ENCODE peak calls at places on chromosomes 3 and 15, in ten cellular contexts. One of them, this sample, is unnamed.
A peak's percentile ranks its signal among the peaks of the same experiment; 100 is the strongest.

GRCh38 chr15:78507831-78508160 is 419 bp downstream of the HYKK start:
- DNase-seq in HFFc6: no peak
- DNase-seq in HFF-Myc: no peak
- DNase-seq in NCI-H1105 treated with DMSO at 0.1 percent for 48 hours: no peak
- DNase-seq in glutamatergic neuron: no peak
- DNase-seq in transverse colon: no peak
- DNase-seq in erythroblast: no peak
- DNase-seq in KBM-7: no peak
- DNase-seq in effector memory CD4-positive, alpha-beta T cell: no peak
- DNase-seq in coronary artery: no peak
- DNase-seq in this sample: no peak

GRCh38 chr3:17151598-17152373 is 267.0 kb downstream of the PLCL2 start:
- DNase-seq in HFFc6: no peak
- DNase-seq in HFF-Myc: no peak
- DNase-seq in NCI-H1105 treated with DMSO at 0.1 percent for 48 hours: no peak
- DNase-seq in glutamatergic neuron: no peak
- DNase-seq in transverse colon: peak; percentile 44
- DNase-seq in erythroblast: peak; percentile 52
- DNase-seq in KBM-7: peak; percentile 95
- DNase-seq in effector memory CD4-positive, alpha-beta T cell: peak; percentile 68
- DNase-seq in coronary artery: no peak
- DNase-seq in this sample: peak; percentile 80

GRCh38 chr3:188071636-188072035 is 82.3 kb upstream of the LPP start:
- DNase-seq in HFFc6: no peak
- DNase-seq in HFF-Myc: no peak
- DNase-seq in NCI-H1105 treated with DMSO at 0.1 percent for 48 hours: no peak
- DNase-seq in glutamatergic neuron: no peak
- DNase-seq in transverse colon: no peak
- DNase-seq in erythroblast: no peak
- DNase-seq in KBM-7: no peak
- DNase-seq in effector memory CD4-positive, alpha-beta T cell: no peak
- DNase-seq in coronary artery: no peak
- DNase-seq in this sample: no peak

GRCh38 chr15:78641876-78642275 is 866 bp upstream of the CHRNB4 start:
- DNase-seq in HFFc6: no peak
- DNase-seq in HFF-Myc: no peak
- DNase-seq in NCI-H1105 treated with DMSO at 0.1 percent for 48 hours: no peak
- DNase-seq in glutamatergic neuron: no peak
- DNase-seq in transverse colon: no peak
- DNase-seq in erythroblast: no peak
- DNase-seq in KBM-7: no peak
- DNase-seq in effector memory CD4-positive, alpha-beta T cell: no peak
- DNase-seq in coronary artery: no peak
- DNase-seq in this sample: no peak

GRCh38 chr3:127475975-127476374 is 114.6 kb downstream of the TPRA1 start:
- DNase-seq in HFFc6: no peak
- DNase-seq in HFF-Myc: no peak
- DNase-seq in NCI-H1105 treated with DMSO at 0.1 percent for 48 hours: no peak
- DNase-seq in glutamatergic neuron: no peak
- DNase-seq in transverse colon: no peak
- DNase-seq in erythroblast: peak; percentile 51
- DNase-seq in KBM-7: no peak
- DNase-seq in effector memory CD4-positive, alpha-beta T cell: no peak
- DNase-seq in coronary artery: no peak
- DNase-seq in this sample: no peak

GRCh38 chr3:194773666-194774455 is 88.2 kb downstream of the FAM43A start:
- DNase-seq in HFFc6: no peak
- DNase-seq in HFF-Myc: peak; percentile 72
- DNase-seq in NCI-H1105 treated with DMSO at 0.1 percent for 48 hours: peak; percentile 6
- DNase-seq in glutamatergic neuron: no peak
- DNase-seq in transverse colon: no peak
- DNase-seq in erythroblast: no peak
- DNase-seq in KBM-7: no peak
- DNase-seq in effector memory CD4-positive, alpha-beta T cell: no peak
- DNase-seq in coronary artery: peak; percentile 56
- DNase-seq in this sample: no peak

GRCh38 chr3:166304509-166305063 is 467.4 kb upstream of the BCHE start:
- DNase-seq in HFFc6: no peak
- DNase-seq in HFF-Myc: no peak
- DNase-seq in NCI-H1105 treated with DMSO at 0.1 percent for 48 hours: no peak
- DNase-seq in glutamatergic neuron: no peak
- DNase-seq in transverse colon: no peak
- DNase-seq in erythroblast: no peak
- DNase-seq in KBM-7: no peak
- DNase-seq in effector memory CD4-positive, alpha-beta T cell: no peak
- DNase-seq in coronary artery: no peak
- DNase-seq in this sample: no peak

GRCh38 chr15:76964157-76964556 is 30.8 kb upstream of the PSTPIP1 start:
- DNase-seq in HFFc6: no peak
- DNase-seq in HFF-Myc: no peak
- DNase-seq in NCI-H1105 treated with DMSO at 0.1 percent for 48 hours: no peak
- DNase-seq in glutamatergic neuron: no peak
- DNase-seq in transverse colon: no peak
- DNase-seq in erythroblast: no peak
- DNase-seq in KBM-7: no peak
- DNase-seq in effector memory CD4-positive, alpha-beta T cell: no peak
- DNase-seq in coronary artery: no peak
- DNase-seq in this sample: no peak

GRCh38 chr3:73028803-73029202 is 32.2 kb downstream of the PPP4R2 start:
- DNase-seq in HFFc6: no peak
- DNase-seq in HFF-Myc: no peak
- DNase-seq in NCI-H1105 treated with DMSO at 0.1 percent for 48 hours: no peak
- DNase-seq in glutamatergic neuron: no peak
- DNase-seq in transverse colon: no peak
- DNase-seq in erythroblast: no peak
- DNase-seq in KBM-7: no peak
- DNase-seq in effector memory CD4-positive, alpha-beta T cell: no peak
- DNase-seq in coronary artery: no peak
- DNase-seq in this sample: no peak

GRCh38 chr3:197465996-197466549 is 89.7 kb downstream of the BDH1 start:
- DNase-seq in HFFc6: peak; percentile 71
- DNase-seq in HFF-Myc: peak; percentile 70
- DNase-seq in NCI-H1105 treated with DMSO at 0.1 percent for 48 hours: no peak
- DNase-seq in glutamatergic neuron: no peak
- DNase-seq in transverse colon: no peak
- DNase-seq in erythroblast: no peak
- DNase-seq in KBM-7: no peak
- DNase-seq in effector memory CD4-positive, alpha-beta T cell: no peak
- DNase-seq in coronary artery: no peak
- DNase-seq in this sample: no peak

GRCh38 chr3:149902498-149903139 is 68.1 kb downstream of the PFN2 start:
- DNase-seq in HFFc6: no peak
- DNase-seq in HFF-Myc: no peak
- DNase-seq in NCI-H1105 treated with DMSO at 0.1 percent for 48 hours: no peak
- DNase-seq in glutamatergic neuron: no peak
- DNase-seq in transverse colon: no peak
- DNase-seq in erythroblast: peak; percentile 9
- DNase-seq in KBM-7: peak; percentile 3
- DNase-seq in effector memory CD4-positive, alpha-beta T cell: no peak
- DNase-seq in coronary artery: no peak
- DNase-seq in this sample: no peak

GRCh38 chr15:78280289-78281072 is 16.1 kb downstream of the DNAJA4 start:
- DNase-seq in HFFc6: no peak
- DNase-seq in HFF-Myc: no peak
- DNase-seq in NCI-H1105 treated with DMSO at 0.1 percent for 48 hours: no peak
- DNase-seq in glutamatergic neuron: no peak
- DNase-seq in transverse colon: no peak
- DNase-seq in erythroblast: no peak
- DNase-seq in KBM-7: no peak
- DNase-seq in effector memory CD4-positive, alpha-beta T cell: no peak
- DNase-seq in coronary artery: no peak
- DNase-seq in this sample: no peak

GRCh38 chr3:27714692-27715453 is 7.2 kb downstream of the EOMES start:
- DNase-seq in HFFc6: no peak
- DNase-seq in HFF-Myc: no peak
- DNase-seq in NCI-H1105 treated with DMSO at 0.1 percent for 48 hours: no peak
- DNase-seq in glutamatergic neuron: peak; percentile 65
- DNase-seq in transverse colon: peak; percentile 68
- DNase-seq in erythroblast: no peak
- DNase-seq in KBM-7: no peak
- DNase-seq in effector memory CD4-positive, alpha-beta T cell: no peak
- DNase-seq in coronary artery: no peak
- DNase-seq in this sample: no peak

GRCh38 chr3:141652349-141652748 is 85.7 kb upstream of the RNF7 start:
- DNase-seq in HFFc6: no peak
- DNase-seq in HFF-Myc: no peak
- DNase-seq in NCI-H1105 treated with DMSO at 0.1 percent for 48 hours: no peak
- DNase-seq in glutamatergic neuron: no peak
- DNase-seq in transverse colon: no peak
- DNase-seq in erythroblast: no peak
- DNase-seq in KBM-7: no peak
- DNase-seq in effector memory CD4-positive, alpha-beta T cell: no peak
- DNase-seq in coronary artery: no peak
- DNase-seq in this sample: no peak

GRCh38 chr15:75666823-75667501 is 19.2 kb downstream of the SNX33 start:
- DNase-seq in HFFc6: peak; percentile 99
- DNase-seq in HFF-Myc: peak; percentile 94
- DNase-seq in NCI-H1105 treated with DMSO at 0.1 percent for 48 hours: no peak
- DNase-seq in glutamatergic neuron: peak; percentile 52
- DNase-seq in transverse colon: peak; percentile 71
- DNase-seq in erythroblast: no peak
- DNase-seq in KBM-7: no peak
- DNase-seq in effector memory CD4-positive, alpha-beta T cell: no peak
- DNase-seq in coronary artery: peak; percentile 95
- DNase-seq in this sample: no peak

GRCh38 chr15:65337436-65338070 is 33.1 kb downstream of the RNU5B-1 start:
- DNase-seq in HFFc6: no peak
- DNase-seq in HFF-Myc: no peak
- DNase-seq in NCI-H1105 treated with DMSO at 0.1 percent for 48 hours: no peak
- DNase-seq in glutamatergic neuron: peak; percentile 91
- DNase-seq in transverse colon: no peak
- DNase-seq in erythroblast: no peak
- DNase-seq in KBM-7: no peak
- DNase-seq in effector memory CD4-positive, alpha-beta T cell: no peak
- DNase-seq in coronary artery: no peak
- DNase-seq in this sample: no peak

This sample was measured in mesenteric fat pad.